ENCODE peak calls at places on chromosome X, in ten cellular contexts. N, Y, M, I, P, C, L, K, V and Z are unnamed samples.
A peak's percentile ranks its signal among the peaks of the same experiment; 100 is the strongest.

GRCh38 chrX:44039556-44039955 is 66.4 kb upstream of the NDP start:
- DNase-seq in V (no peak), C (no peak), L (peak; percentile 2), K (no peak), P (no peak), I (no peak), M (no peak), Y (no peak), N (no peak), Z (no peak)

GRCh38 chrX:134144231-134144630 is 92.8 kb upstream of the CCDC160 start:
- DNase-seq in M (no peak), Y (no peak), N (no peak), I (no peak), L (peak; percentile 23), V (no peak), P (peak; percentile 28), C (no peak), K (peak; percentile 4), Z (no peak)

GRCh38 chrX:135411893-135412292 is 9.9 kb upstream of the SMIM10L2A start:
- DNase-seq in K (no peak), C (no peak), M (no peak), I (no peak), Y (no peak), N (no peak), L (peak; percentile 21), P (no peak), V (no peak), Z (no peak)

GRCh38 chrX:69257504-69258127 is 92.4 kb upstream of the PJA1 start:
- DNase-seq in C (no peak), I (no peak), L (no peak), V (no peak), K (no peak), Y (no peak), N (no peak), P (no peak), M (no peak), Z (no peak)

GRCh38 chrX:39724544-39724943 is 373.2 kb downstream of the BCOR start:
- DNase-seq in M (no peak), I (no peak), V (no peak), N (no peak), K (no peak), L (no peak), P (no peak), Y (no peak), C (no peak), Z (no peak)

GRCh38 chrX:15909605-15910004 is 55.0 kb upstream of the AP1S2 start:
- DNase-seq in N (no peak), V (no peak), L (no peak), P (no peak), K (no peak), M (no peak), Y (no peak), I (no peak), C (no peak), Z (no peak)

GRCh38 chrX:141469469-141469868 is 115.1 kb downstream of the SPANXA1 start:
- DNase-seq in C (no peak), K (no peak), V (no peak), N (no peak), I (no peak), M (no peak), Y (no peak), L (no peak), P (no peak), Z (no peak)

GRCh38 chrX:7351946-7352345 is 204.0 kb upstream of the PUDP start:
- DNase-seq in V (no peak), M (no peak), L (peak; percentile 7), K (no peak), N (no peak), C (no peak), I (no peak), P (no peak), Y (no peak), Z (no peak)

GRCh38 chrX:139738581-139738980 is 30.6 kb upstream of the MCF2 start:
- DNase-seq in P (no peak), V (no peak), K (peak; percentile 53), N (no peak), I (no peak), L (peak; percentile 24), M (no peak), C (no peak), Y (no peak), Z (no peak)

GRCh38 chrX:143206961-143207360 is 181.2 kb downstream of the SPANXN4 start:
- DNase-seq in Y (no peak), N (no peak), K (no peak), C (no peak), P (no peak), L (no peak), M (no peak), I (no peak), V (no peak), Z (no peak)

GRCh38 chrX:95764972-95765451 is 919.6 kb upstream of the DIAPH2 start:
- DNase-seq in L (peak; percentile 32), N (no peak), C (no peak), K (peak; percentile 49), V (peak; percentile 2), I (no peak), M (no peak), Y (no peak), P (peak; percentile 75), Z (no peak)

GRCh38 chrX:79413009-79413408 is 45.9 kb upstream of the ITM2A start:
- DNase-seq in C (no peak), V (no peak), M (no peak), N (no peak), Y (no peak), I (no peak), L (no peak), P (peak; percentile 14), K (peak; percentile 1), Z (no peak)

GRCh38 chrX:118254611-118255010 is 91.3 kb upstream of the WDR44 start:
- DNase-seq in V (peak; percentile 23), N (peak; percentile 1), I (no peak), C (no peak), M (peak; percentile 56), Y (no peak), L (peak; percentile 26), K (peak; percentile 44), P (peak; percentile 66), Z (peak; percentile 74)

GRCh38 chrX:114962209-114962608 is 55.2 kb downstream of the IL13RA2 start:
- DNase-seq in Y (no peak), M (no peak), K (no peak), C (no peak), V (no peak), L (no peak), N (no peak), P (no peak), I (no peak), Z (no peak)

GRCh38 chrX:135340827-135341226 is 31.5 kb downstream of the ETDC start:
- DNase-seq in N (no peak), V (no peak), P (peak; percentile 11), I (no peak), K (no peak), L (peak; percentile 12), Y (no peak), M (no peak), C (no peak), Z (no peak)

DNA sequence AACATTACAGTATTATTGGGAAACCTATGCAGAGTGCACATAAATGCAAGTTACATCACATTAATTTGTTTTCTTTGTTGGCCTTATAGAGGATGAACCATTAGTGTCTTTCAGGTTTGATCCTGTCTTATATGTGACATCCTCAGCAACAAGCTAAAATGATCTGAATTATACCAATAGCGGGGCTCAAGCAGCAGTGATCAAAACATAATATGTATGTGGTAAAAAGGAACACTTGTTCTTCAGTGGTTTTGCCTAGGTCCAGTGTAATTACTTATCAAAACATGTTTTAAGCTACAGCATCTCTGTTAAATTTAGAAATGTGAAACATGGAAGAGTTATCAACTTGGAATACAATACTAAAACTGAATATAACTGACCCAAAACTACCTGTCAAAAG is 9.1 kb downstream of the TAF9B start:
- DNase-seq in M (no peak), K (no peak), L (no peak), I (no peak), N (no peak), V (no peak), Y (no peak), P (no peak), C (no peak), Z (no peak)
- H3K36me3 ChIP-seq in M (no peaks in the 10 kb centered on the region), K (peaks cover 3% of the 10 kb centered on the region), L (no peaks in the 10 kb centered on the region), I (peaks cover 24% of the 10 kb centered on the region), N (peaks cover 7% of the 10 kb centered on the region), V (no peaks in the 10 kb centered on the region), Y (peaks cover 50% of the 10 kb centered on the region), P (peaks cover 14% of the 10 kb centered on the region), C (peaks cover 16% of the 10 kb centered on the region), Z (peaks cover 16% of the 10 kb centered on the region)

GRCh38 chrX:6170424-6170823 is 58.2 kb downstream of the NLGN4X start:
- DNase-seq in V (no peak), N (no peak), Y (no peak), C (no peak), K (no peak), P (no peak), I (no peak), L (no peak), M (no peak), Z (no peak)
- H3K36me3 ChIP-seq in V (no peaks in the 10 kb centered on the region), N (no peaks in the 10 kb centered on the region), Y (no peaks in the 10 kb centered on the region), C (no peaks in the 10 kb centered on the region), K (no peaks in the 10 kb centered on the region), P (no peaks in the 10 kb centered on the region), I (no peaks in the 10 kb centered on the region), L (no peaks in the 10 kb centered on the region), M (no peaks in the 10 kb centered on the region), Z (no peaks in the 10 kb centered on the region)

GRCh38 chrX:71623714-71624113 is 5.4 kb upstream of the CXCR3 start:
- DNase-seq in L (no peak), P (no peak), V (no peak), I (no peak), N (no peak), Y (no peak), M (peak; percentile 24), K (no peak), C (no peak), Z (no peak)

GRCh38 chrX:71625471-71625870 is 7.2 kb upstream of the CXCR3 start:
- DNase-seq in M (no peak), L (no peak), V (no peak), C (no peak), K (no peak), Y (no peak), N (no peak), I (no peak), P (no peak), Z (no peak)

GRCh38 chrX:71622347-71623104 is 4.2 kb upstream of the CXCR3 start:
- DNase-seq in C (no peak), I (peak; percentile 81), K (peak; percentile 67), L (peak; percentile 64), V (peak; percentile 75), N (peak; percentile 57), Y (peak; percentile 80), P (peak; percentile 64), M (peak; percentile 87), Z (peak; percentile 74)

GRCh38 chrX:71621644-71622346 is 3.5 kb upstream of the CXCR3 start:
- DNase-seq in V (peak; percentile 6), L (no peak), K (no peak), Y (no peak), P (no peak), C (no peak), M (peak; percentile 47), N (no peak), I (no peak), Z (no peak)

GRCh38 chrX:71623105-71623450 is 4.8 kb upstream of the CXCR3 start:
- DNase-seq in Y (no peak), L (no peak), I (no peak), N (no peak), C (no peak), K (no peak), V (no peak), M (no peak), P (no peak), Z (no peak)
- H3K36me3 ChIP-seq in Y (no peaks in the 10 kb centered on the region), L (peaks cover 19% of the 10 kb centered on the region), I (no peaks in the 10 kb centered on the region), N (no peaks in the 10 kb centered on the region), C (no peaks in the 10 kb centered on the region), K (no peaks in the 10 kb centered on the region), V (no peaks in the 10 kb centered on the region), M (no peaks in the 10 kb centered on the region), P (no peaks in the 10 kb centered on the region), Z (no peaks in the 10 kb centered on the region)

GRCh38 chrX:87634361-87634760 is 116.8 kb downstream of the KLHL4 start:
- DNase-seq in C (no peak), P (no peak), I (no peak), V (no peak), Y (no peak), M (no peak), K (peak; percentile 69), N (no peak), L (no peak), Z (no peak)
- H3K36me3 ChIP-seq in C (no peaks in the 10 kb centered on the region), P (no peaks in the 10 kb centered on the region), I (no peaks in the 10 kb centered on the region), V (no peaks in the 10 kb centered on the region), Y (no peaks in the 10 kb centered on the region), M (no peaks in the 10 kb centered on the region), K (no peaks in the 10 kb centered on the region), N (no peaks in the 10 kb centered on the region), L (peaks cover 8% of the 10 kb centered on the region), Z (no peaks in the 10 kb centered on the region)